ENCODE peak calls at places on chromosome 4, in eight cellular contexts. F is dorsolateral prefrontal cortex; L is brain microvascular endothelial cell; P is CD8-positive, alpha-beta T cell; O is left ventricle myocardium inferior; C is lung; U is pancreas; H is Panc1. D is an unnamed sample.

GRCh38 chr4:143291334-143291733 is 45.3 kb upstream of the GAB1 start:
- DNase-seq in L (no peak), O (no peak), P (no peak), U (no peak), F (no peak), C (no peak), H (no peak), D (no peak)

GRCh38 chr4:145406970-145407369 is 74.7 kb upstream of the SMAD1 start:
- DNase-seq in O (no peak), L (no peak), F (no peak), H (no peak), U (no peak), P (no peak), C (no peak), D (no peak)

GRCh38 chr4:138659041-138659565 is 356.5 kb upstream of the NOCT start:
- DNase-seq in C (no peak), P (no peak), F (no peak), L (no peak), U (no peak), H (no peak), O (no peak), D (no peak)

GRCh38 chr4:25177147-25177546 is 16.9 kb upstream of the SEPSECS start:
- DNase-seq in U (no peak), L (no peak), F (no peak), P (no peak), C (no peak), O (no peak), H (no peak), D (no peak)

GRCh38 chr4:9994246-9994847 is 26.9 kb downstream of the SLC2A9 start:
- DNase-seq in U (no peak), F (no peak), C (no peak), O (no peak), L (no peak), P (no peak), H (no peak), D (no peak)

GRCh38 chr4:138668309-138668708 is 347.3 kb upstream of the NOCT start:
- DNase-seq in H (no peak), F (no peak), L (no peak), C (no peak), P (no peak), O (no peak), U (no peak), D (no peak)

GRCh38 chr4:108751321-108751720 is 11.5 kb downstream of the ETNPPL start:
- DNase-seq in U (no peak), P (no peak), C (no peak), O (no peak), H (no peak), F (no peak), L (no peak), D (no peak)

GRCh38 chr4:86496094-86497060 is 97.7 kb upstream of the PTPN13 start:
- DNase-seq in O (no peak), H (no peak), C (no peak), F (peak; percentile 39), P (peak; percentile 9), L (peak; percentile 25), U (no peak), D (peak; percentile 11)

GRCh38 chr4:71609159-71609558 is 174.7 kb downstream of the GC start:
- DNase-seq in U (no peak), H (no peak), F (no peak), C (no peak), O (no peak), P (no peak), L (peak; percentile 37), D (no peak)

GRCh38 chr4:663046-663437 is 11.0 kb downstream of the ATP5ME start:
- DNase-seq in P (no peak), L (no peak), C (no peak), H (no peak), U (peak; percentile 42), F (no peak), O (no peak), D (no peak)

GRCh38 chr4:88535090-88535755 is 11.6 kb upstream of the PYURF start:
- DNase-seq in H (no peak), P (no peak), O (no peak), F (no peak), U (no peak), L (no peak), C (no peak), D (no peak)

GRCh38 chr4:82892467-82892802 is 1.5 kb upstream of the SEC31A start:
- DNase-seq in H (no peak), F (no peak), P (no peak), O (no peak), L (no peak), U (no peak), C (no peak), D (no peak)

GRCh38 chr4:156784970-156785369 is 186.6 kb downstream of the PDGFC start:
- DNase-seq in L (no peak), C (no peak), F (no peak), O (no peak), H (no peak), P (no peak), U (no peak), D (no peak)

GRCh38 chr4:7156273-7157139 is 35.8 kb upstream of the SORCS2 start:
- DNase-seq in O (peak; percentile 41), U (peak; percentile 46), H (no peak), F (peak; percentile 62), L (peak; percentile 26), C (no peak), P (no peak), D (peak; percentile 49)

GRCh38 chr4:84582988-84583870 is at the start of gene CDS1:
- DNase-seq in H (no peak), F (peak; percentile 36), O (peak; percentile 14), C (peak; percentile 83), U (peak; percentile 87), L (no peak), P (peak; percentile 4), D (no peak)

GRCh38 chr4:189285377-189285776 is 655.3 kb upstream of the FRG1 start:
- DNase-seq in U (no peak), P (no peak), C (no peak), O (no peak), F (no peak), H (no peak), L (no peak), D (no peak)

GRCh38 chr4:107468812-107469211 is 251.2 kb downstream of the PAPSS1 start:
- DNase-seq in P (no peak), F (no peak), H (no peak), C (no peak), U (no peak), O (no peak), L (no peak), D (no peak)

DNA sequence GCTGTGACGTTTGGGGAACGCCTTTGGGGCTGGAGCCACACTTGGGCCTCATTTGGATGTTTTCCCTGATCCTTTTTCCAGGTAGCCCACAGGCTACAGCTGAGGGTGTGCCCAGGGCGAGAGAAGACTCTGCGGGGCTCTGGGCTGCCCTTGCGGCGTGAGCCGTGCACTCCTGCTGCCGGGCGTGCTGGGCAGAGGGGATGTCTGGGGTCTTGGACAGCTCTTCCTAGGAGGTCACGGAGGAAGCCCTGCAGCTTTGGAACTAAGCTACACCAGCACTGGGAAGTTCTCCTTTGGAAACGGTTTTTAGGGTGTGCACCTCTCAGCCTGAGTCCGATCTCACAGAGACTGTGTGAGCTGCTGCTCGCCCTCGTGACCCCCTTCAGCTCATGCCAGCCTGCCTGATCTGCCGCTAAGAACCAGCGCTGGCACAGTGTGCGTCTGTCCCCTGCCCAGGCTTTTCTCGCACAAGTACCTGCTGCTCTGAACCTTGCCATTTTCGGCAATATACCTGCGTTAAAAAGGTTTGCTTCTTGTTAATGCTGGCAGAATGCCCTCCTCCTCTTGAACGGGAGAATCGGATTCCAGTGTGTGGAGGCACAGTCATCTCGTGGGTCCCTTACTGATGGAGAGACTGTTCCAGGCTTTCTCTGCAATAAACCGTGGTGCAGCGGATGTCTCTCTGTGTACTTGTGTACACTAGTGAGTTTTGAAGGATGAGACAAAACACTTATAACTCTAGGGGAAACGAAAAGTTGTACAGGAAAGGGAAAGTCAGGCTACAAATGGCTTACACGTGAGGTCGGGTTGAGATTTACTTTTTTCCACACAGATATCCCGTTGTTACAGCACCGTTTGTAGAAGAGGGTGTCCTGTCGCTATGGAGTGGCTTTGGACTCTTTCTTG is 14.3 kb downstream of the MSANTD1 start:
- DNase-seq in U (no peak), P (no peak), F (peak; percentile 26), H (no peak), L (no peak), O (no peak), C (no peak), D (no peak)
- H3K27ac ChIP-seq in U (no peak overlapping the region), P (no peak overlapping the region), F (no peak overlapping the region), H (no peak overlapping the region), L (no peak overlapping the region), O (no peak overlapping the region), C (no peak overlapping the region), D (no peak overlapping the region)

GRCh38 chr4:40308528-40309122 is 26.5 kb upstream of the CHRNA9 start:
- DNase-seq in L (no peak), C (no peak), O (no peak), F (no peak), H (no peak), U (no peak), P (no peak), D (no peak)

GRCh38 chr4:40306203-40306602 is 28.9 kb upstream of the CHRNA9 start:
- DNase-seq in P (no peak), U (no peak), C (no peak), L (no peak), F (no peak), H (no peak), O (no peak), D (no peak)

GRCh38 chr4:40305329-40306193 is 29.6 kb upstream of the CHRNA9 start:
- DNase-seq in U (no peak), O (no peak), H (no peak), C (no peak), P (peak; percentile 42), L (no peak), F (no peak), D (no peak)

GRCh38 chr4:40307627-40308497 is 27.3 kb upstream of the CHRNA9 start:
- DNase-seq in H (no peak), O (peak; percentile 18), C (no peak), F (no peak), P (peak; percentile 71), L (no peak), U (no peak), D (peak; percentile 33)

DNA sequence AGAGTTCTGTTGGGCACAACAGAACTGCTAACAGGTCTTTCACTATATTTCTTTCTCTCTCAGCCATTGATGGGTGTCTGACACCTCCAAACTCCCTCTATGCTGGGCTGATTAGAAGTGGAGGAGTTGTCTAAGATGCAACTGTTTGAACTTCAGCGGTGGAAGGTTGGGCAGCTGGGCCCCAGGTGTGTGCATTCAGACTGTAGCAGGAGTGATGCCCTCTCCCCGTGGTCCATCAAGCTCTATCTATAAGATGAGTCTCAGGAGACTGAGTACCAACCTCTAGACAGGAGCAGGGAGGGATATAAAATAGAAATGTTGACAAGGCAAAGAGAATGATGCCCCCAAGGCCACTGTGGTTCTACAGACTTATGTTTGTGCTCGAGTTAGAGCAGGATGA is 28.1 kb upstream of the CHRNA9 start:
- DNase-seq in O (no peak), P (no peak), C (no peak), F (no peak), U (no peak), L (no peak), H (no peak), D (no peak)
- H3K4me3 ChIP-seq in O (no peak overlapping the region), P (no peak overlapping the region), C (no peak overlapping the region), F (no peak overlapping the region), U (no peak overlapping the region), L (no peak overlapping the region), H (no peak overlapping the region), D (no peak overlapping the region)

GRCh38 chr4:92551616-92552015 is 247.8 kb downstream of the GRID2 start:
- DNase-seq in P (no peak), F (no peak), L (no peak), O (no peak), U (no peak), H (no peak), C (no peak), D (no peak)
- TF ChIP-seq CTCF in P (no peak), F (peak; percentile 37), L (no peak), O (no peak), U (no peak), H (no peak), C (no peak), D (no peak)

GRCh38 chr4:183876268-183876934 is 28.7 kb upstream of the STOX2 start:
- DNase-seq in F (no peak), O (peak; percentile 83), U (peak; percentile 92), P (no peak), L (peak; percentile 70), H (no peak), C (peak; percentile 77), D (peak; percentile 88)
- H3K27ac ChIP-seq in F (no peak overlapping the region), O (peak overlapping the region; percentile 93), U (peak overlapping the region; percentile 76), P (no peak overlapping the region), L (no peak overlapping the region), H (peak overlapping the region; percentile 23), C (peak overlapping the region; percentile 79), D (peak overlapping the region; percentile 86)